ENCODE peak calls at places on chromosomes 4 and X, in nine cellular contexts. One of them, this sample, is unnamed.

GRCh38 chr4:183532823-183533222 is 28.0 kb downstream of the ING2 start:
- DNase-seq in sigmoid colon: no peak
- DNase-seq in Peyer's patch: no peak
- DNase-seq in IMR-90: peak; percentile 29
- DNase-seq in HCT116: no peak
- DNase-seq in testis: no peak
- DNase-seq in suprapubic skin: no peak
- DNase-seq in K562: no peak
- DNase-seq in adrenal gland: no peak
- DNase-seq in this sample: no peak

GRCh38 chr4:121209171-121209570 is 45.0 kb upstream of the TNIP3 start:
- DNase-seq in testis: no peak
- DNase-seq in HCT116: no peak
- DNase-seq in suprapubic skin: no peak
- DNase-seq in K562: no peak
- DNase-seq in sigmoid colon: no peak
- DNase-seq in adrenal gland: no peak
- DNase-seq in Peyer's patch: no peak
- DNase-seq in IMR-90: no peak
- DNase-seq in this sample: no peak

GRCh38 chr4:37928421-37928820 is 31.8 kb upstream of the PTTG2 start:
- DNase-seq in testis: no peak
- DNase-seq in adrenal gland: no peak
- DNase-seq in IMR-90: no peak
- DNase-seq in suprapubic skin: no peak
- DNase-seq in sigmoid colon: no peak
- DNase-seq in HCT116: no peak
- DNase-seq in K562: no peak
- DNase-seq in Peyer's patch: no peak
- DNase-seq in this sample: no peak

GRCh38 chr4:48899950-48900349 is 6.6 kb downstream of the OCIAD2 start:
- DNase-seq in sigmoid colon: no peak
- DNase-seq in Peyer's patch: no peak
- DNase-seq in adrenal gland: no peak
- DNase-seq in K562: peak; percentile 67
- DNase-seq in testis: peak; percentile 61
- DNase-seq in HCT116: no peak
- DNase-seq in suprapubic skin: no peak
- DNase-seq in IMR-90: peak; percentile 19
- DNase-seq in this sample: no peak

GRCh38 chr4:142293536-142293935 is 552.6 kb downstream of the INPP4B start:
- DNase-seq in Peyer's patch: no peak
- DNase-seq in IMR-90: peak; percentile 80
- DNase-seq in testis: no peak
- DNase-seq in adrenal gland: no peak
- DNase-seq in K562: no peak
- DNase-seq in sigmoid colon: no peak
- DNase-seq in suprapubic skin: no peak
- DNase-seq in HCT116: no peak
- DNase-seq in this sample: no peak

GRCh38 chr4:6008092-6008551 is 10.1 kb downstream of the C4orf50 start:
- DNase-seq in HCT116: no peak
- DNase-seq in IMR-90: no peak
- DNase-seq in sigmoid colon: peak; percentile 49
- DNase-seq in K562: peak; percentile 25
- DNase-seq in adrenal gland: no peak
- DNase-seq in suprapubic skin: no peak
- DNase-seq in testis: no peak
- DNase-seq in Peyer's patch: no peak
- DNase-seq in this sample: no peak

GRCh38 chrX:13364230-13364629 is 44.4 kb upstream of the ATXN3L start:
- DNase-seq in testis: no peak
- DNase-seq in suprapubic skin: no peak
- DNase-seq in Peyer's patch: no peak
- DNase-seq in sigmoid colon: no peak
- DNase-seq in HCT116: no peak
- DNase-seq in K562: no peak
- DNase-seq in IMR-90: no peak
- DNase-seq in adrenal gland: no peak
- DNase-seq in this sample: no peak

GRCh38 chrX:123860506-123860840 is 620 bp downstream of the XIAP start:
- DNase-seq in K562: no peak
- DNase-seq in sigmoid colon: no peak
- DNase-seq in HCT116: no peak
- DNase-seq in IMR-90: no peak
- DNase-seq in testis: peak; percentile 19
- DNase-seq in Peyer's patch: no peak
- DNase-seq in suprapubic skin: no peak
- DNase-seq in adrenal gland: no peak
- DNase-seq in this sample: no peak

GRCh38 chr4:71147261-71147660 is 153.8 kb downstream of the DCK start:
- DNase-seq in suprapubic skin: no peak
- DNase-seq in K562: no peak
- DNase-seq in HCT116: no peak
- DNase-seq in Peyer's patch: no peak
- DNase-seq in sigmoid colon: no peak
- DNase-seq in adrenal gland: no peak
- DNase-seq in IMR-90: peak; percentile 45
- DNase-seq in testis: no peak
- DNase-seq in this sample: no peak

GRCh38 chr4:161463436-161463835 is 700.4 kb downstream of the FSTL5 start:
- DNase-seq in Peyer's patch: no peak
- DNase-seq in HCT116: no peak
- DNase-seq in K562: no peak
- DNase-seq in adrenal gland: no peak
- DNase-seq in testis: no peak
- DNase-seq in sigmoid colon: no peak
- DNase-seq in IMR-90: no peak
- DNase-seq in suprapubic skin: no peak
- DNase-seq in this sample: no peak

GRCh38 chr4:112082954-112083586 is 62.2 kb upstream of the FAM241A start:
- DNase-seq in suprapubic skin: no peak
- DNase-seq in testis: no peak
- DNase-seq in K562: no peak
- DNase-seq in Peyer's patch: no peak
- DNase-seq in HCT116: peak; percentile 96
- DNase-seq in adrenal gland: no peak
- DNase-seq in IMR-90: peak; percentile 82
- DNase-seq in sigmoid colon: no peak
- DNase-seq in this sample: no peak

GRCh38 chr4:3255611-3256186 is 6.7 kb downstream of the MSANTD1 start:
- DNase-seq in testis: no peak
- DNase-seq in IMR-90: no peak
- DNase-seq in sigmoid colon: peak; percentile 54
- DNase-seq in K562: no peak
- DNase-seq in adrenal gland: peak; percentile 2
- DNase-seq in suprapubic skin: peak; percentile 53
- DNase-seq in HCT116: no peak
- DNase-seq in Peyer's patch: no peak
- DNase-seq in this sample: no peak

GRCh38 chrX:96372313-96373046 is 312.2 kb upstream of the DIAPH2 start:
- DNase-seq in suprapubic skin: no peak
- DNase-seq in HCT116: peak; percentile 1
- DNase-seq in Peyer's patch: no peak
- DNase-seq in adrenal gland: no peak
- DNase-seq in IMR-90: peak; percentile 70
- DNase-seq in testis: peak; percentile 16
- DNase-seq in sigmoid colon: no peak
- DNase-seq in K562: peak; percentile 3
- DNase-seq in this sample: no peak

GRCh38 chrX:94831364-94831763 is 1157.4 kb downstream of the FAM133A start:
- DNase-seq in sigmoid colon: no peak
- DNase-seq in adrenal gland: no peak
- DNase-seq in suprapubic skin: no peak
- DNase-seq in HCT116: no peak
- DNase-seq in IMR-90: peak; percentile 0
- DNase-seq in testis: no peak
- DNase-seq in Peyer's patch: no peak
- DNase-seq in K562: no peak
- DNase-seq in this sample: no peak

GRCh38 chrX:148049441-148049840 is 68.3 kb downstream of the FMR1NB start:
- DNase-seq in testis: no peak
- DNase-seq in sigmoid colon: no peak
- DNase-seq in IMR-90: peak; percentile 18
- DNase-seq in Peyer's patch: no peak
- DNase-seq in K562: peak; percentile 35
- DNase-seq in HCT116: peak; percentile 1
- DNase-seq in adrenal gland: no peak
- DNase-seq in suprapubic skin: no peak
- DNase-seq in this sample: no peak

GRCh38 chr4:25861951-25862410 is 807 bp downstream of the SEL1L3 start:
- DNase-seq in adrenal gland: peak; percentile 31
- DNase-seq in Peyer's patch: peak; percentile 69
- DNase-seq in IMR-90: peak; percentile 40
- DNase-seq in sigmoid colon: no peak
- DNase-seq in HCT116: no peak
- DNase-seq in testis: peak; percentile 28
- DNase-seq in suprapubic skin: no peak
- DNase-seq in K562: peak; percentile 59
- DNase-seq in this sample: no peak

GRCh38 chr4:162645381-162645780 is 481.6 kb upstream of the FSTL5 start:
- DNase-seq in HCT116: no peak
- DNase-seq in sigmoid colon: no peak
- DNase-seq in suprapubic skin: no peak
- DNase-seq in Peyer's patch: no peak
- DNase-seq in IMR-90: no peak
- DNase-seq in testis: no peak
- DNase-seq in K562: no peak
- DNase-seq in adrenal gland: no peak
- DNase-seq in this sample: no peak

GRCh38 chr4:71206763-71207162 is 132.1 kb upstream of the SLC4A4 start:
- DNase-seq in adrenal gland: no peak
- DNase-seq in IMR-90: peak; percentile 93
- DNase-seq in testis: no peak
- DNase-seq in HCT116: no peak
- DNase-seq in Peyer's patch: no peak
- DNase-seq in sigmoid colon: no peak
- DNase-seq in suprapubic skin: no peak
- DNase-seq in K562: no peak
- DNase-seq in this sample: no peak

GRCh38 chrX:136192839-136193414 is 45.6 kb downstream of the FHL1 start:
- DNase-seq in suprapubic skin: no peak
- DNase-seq in adrenal gland: no peak
- DNase-seq in testis: no peak
- DNase-seq in HCT116: no peak
- DNase-seq in Peyer's patch: no peak
- DNase-seq in K562: no peak
- DNase-seq in IMR-90: peak; percentile 68
- DNase-seq in sigmoid colon: no peak
- DNase-seq in this sample: no peak

GRCh38 chrX:136195247-136195646 is 47.9 kb downstream of the FHL1 start:
- DNase-seq in adrenal gland: no peak
- DNase-seq in K562: no peak
- DNase-seq in IMR-90: no peak
- DNase-seq in sigmoid colon: no peak
- DNase-seq in testis: no peak
- DNase-seq in HCT116: no peak
- DNase-seq in Peyer's patch: no peak
- DNase-seq in suprapubic skin: no peak
- DNase-seq in this sample: no peak

GRCh38 chrX:136192135-136192534 is 44.8 kb downstream of the FHL1 start:
- DNase-seq in testis: no peak
- DNase-seq in Peyer's patch: no peak
- DNase-seq in HCT116: no peak
- DNase-seq in sigmoid colon: no peak
- DNase-seq in IMR-90: no peak
- DNase-seq in K562: no peak
- DNase-seq in adrenal gland: no peak
- DNase-seq in suprapubic skin: no peak
- DNase-seq in this sample: no peak

GRCh38 chrX:136194546-136194945 is 47.2 kb downstream of the FHL1 start:
- DNase-seq in suprapubic skin: no peak
- DNase-seq in HCT116: no peak
- DNase-seq in Peyer's patch: no peak
- DNase-seq in K562: no peak
- DNase-seq in IMR-90: no peak
- DNase-seq in adrenal gland: no peak
- DNase-seq in testis: no peak
- DNase-seq in sigmoid colon: no peak
- DNase-seq in this sample: no peak

DNA sequence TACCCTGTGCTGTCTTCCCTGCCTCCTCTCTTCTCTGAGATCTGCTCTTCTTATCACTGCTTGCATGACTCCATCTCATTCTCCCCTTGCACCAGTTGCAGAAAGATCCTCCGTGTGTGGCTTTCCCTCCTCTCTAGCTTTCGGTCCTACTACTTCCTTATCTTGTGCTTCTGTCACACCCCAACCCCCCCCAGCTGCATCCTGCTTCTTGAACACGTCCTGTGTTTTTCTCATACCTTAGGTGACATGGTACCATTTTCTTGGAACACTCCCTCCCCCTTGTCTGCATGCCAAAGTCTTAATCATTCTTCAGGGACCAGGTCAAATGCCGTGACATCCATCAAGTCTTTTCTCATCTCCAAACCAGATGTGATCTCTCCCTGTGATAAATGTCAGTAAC is 46.4 kb downstream of the FHL1 start:
- DNase-seq in testis: no peak
- DNase-seq in HCT116: no peak
- DNase-seq in suprapubic skin: no peak
- DNase-seq in IMR-90: no peak
- DNase-seq in sigmoid colon: no peak
- DNase-seq in adrenal gland: no peak
- DNase-seq in K562: peak; percentile 13
- DNase-seq in Peyer's patch: no peak
- DNase-seq in this sample: no peak
- TF ChIP-seq POLR2A in testis: no peak
- TF ChIP-seq POLR2A in HCT116: no peak
- TF ChIP-seq POLR2A in suprapubic skin: no peak
- TF ChIP-seq POLR2A in IMR-90: no peak
- TF ChIP-seq POLR2A in sigmoid colon: no peak
- TF ChIP-seq POLR2A in adrenal gland: no peak
- TF ChIP-seq POLR2A in K562: no peak
- TF ChIP-seq POLR2A in Peyer's patch: no peak
- TF ChIP-seq POLR2A in this sample: no peak

GRCh38 chr4:33386761-33387160 is 2666.6 kb downstream of the PCDH7 start:
- DNase-seq in testis: no peak
- DNase-seq in HCT116: no peak
- DNase-seq in adrenal gland: no peak
- DNase-seq in sigmoid colon: no peak
- DNase-seq in Peyer's patch: no peak
- DNase-seq in suprapubic skin: no peak
- DNase-seq in IMR-90: no peak
- DNase-seq in K562: no peak
- DNase-seq in this sample: no peak
- TF ChIP-seq CTCF in testis: no peak
- TF ChIP-seq CTCF in HCT116: peak; percentile 40
- TF ChIP-seq CTCF in adrenal gland: no peak
- TF ChIP-seq CTCF in sigmoid colon: no peak
- TF ChIP-seq CTCF in Peyer's patch: no peak
- TF ChIP-seq CTCF in suprapubic skin: no peak
- TF ChIP-seq CTCF in IMR-90: no peak
- TF ChIP-seq CTCF in K562: no peak
- TF ChIP-seq CTCF in this sample: no peak

GRCh38 chr4:1211951-1212545 is 36.9 kb downstream of the CTBP1 start:
- DNase-seq in IMR-90: no peak
- DNase-seq in adrenal gland: peak; percentile 80
- DNase-seq in suprapubic skin: no peak
- DNase-seq in testis: no peak
- DNase-seq in Peyer's patch: no peak
- DNase-seq in sigmoid colon: peak; percentile 77
- DNase-seq in HCT116: no peak
- DNase-seq in K562: no peak
- DNase-seq in this sample: no peak
- TF ChIP-seq POLR2A in IMR-90: no peak
- TF ChIP-seq POLR2A in adrenal gland: no peak
- TF ChIP-seq POLR2A in suprapubic skin: no peak
- TF ChIP-seq POLR2A in testis: no peak
- TF ChIP-seq POLR2A in Peyer's patch: no peak
- TF ChIP-seq POLR2A in sigmoid colon: no peak
- TF ChIP-seq POLR2A in HCT116: no peak
- TF ChIP-seq POLR2A in K562: no peak
- TF ChIP-seq POLR2A in this sample: no peak

GRCh38 chr4:154807042-154807630 is 26.1 kb downstream of the RBM46 start:
- DNase-seq in IMR-90: peak; percentile 54
- DNase-seq in testis: no peak
- DNase-seq in sigmoid colon: no peak
- DNase-seq in suprapubic skin: no peak
- DNase-seq in K562: peak; percentile 20
- DNase-seq in Peyer's patch: no peak
- DNase-seq in adrenal gland: no peak
- DNase-seq in HCT116: peak; percentile 34
- DNase-seq in this sample: no peak
- TF ChIP-seq CTCF in IMR-90: peak; percentile 98
- TF ChIP-seq CTCF in testis: peak; percentile 60
- TF ChIP-seq CTCF in sigmoid colon: peak; percentile 35
- TF ChIP-seq CTCF in suprapubic skin: no peak
- TF ChIP-seq CTCF in K562: peak; percentile 50
- TF ChIP-seq CTCF in Peyer's patch: peak; percentile 80
- TF ChIP-seq CTCF in adrenal gland: peak; percentile 86
- TF ChIP-seq CTCF in HCT116: peak; percentile 52
- TF ChIP-seq CTCF in this sample: no peak

This sample was measured in lower leg skin.